ENCODE peak calls at places on chromosomes 1 and 21, in ten cellular contexts. One of them, this sample, is unnamed. For H3K4me1, the result is how much of the 10 kb centered on the place peaks cover.

GRCh38 chr1:47738560-47739182 is 258.5 kb downstream of the TRABD2B start:
- DNase-seq in cardiac muscle cell: peak
- DNase-seq in OCI-LY7: no peak
- DNase-seq in MM.1S: no peak
- DNase-seq in GM23338: peak
- DNase-seq in mammary epithelial cell: peak
- DNase-seq in body of pancreas: peak
- DNase-seq in GM12878: no peak
- DNase-seq in adrenal gland: peak
- DNase-seq in lung: peak
- DNase-seq in this sample: peak

GRCh38 chr1:23376890-23377811 is 7.5 kb upstream of the ZNF436 start:
- DNase-seq in cardiac muscle cell: no peak
- DNase-seq in OCI-LY7: no peak
- DNase-seq in MM.1S: no peak
- DNase-seq in GM23338: no peak
- DNase-seq in mammary epithelial cell: peak
- DNase-seq in body of pancreas: peak
- DNase-seq in GM12878: no peak
- DNase-seq in adrenal gland: peak
- DNase-seq in lung: peak
- DNase-seq in this sample: no peak

GRCh38 chr1:173485401-173485800 is 8.3 kb downstream of the PRDX6 start:
- DNase-seq in cardiac muscle cell: no peak
- DNase-seq in OCI-LY7: no peak
- DNase-seq in MM.1S: no peak
- DNase-seq in GM23338: no peak
- DNase-seq in mammary epithelial cell: no peak
- DNase-seq in body of pancreas: no peak
- DNase-seq in GM12878: no peak
- DNase-seq in adrenal gland: no peak
- DNase-seq in lung: no peak
- DNase-seq in this sample: no peak

GRCh38 chr1:219391297-219391696 is 217.6 kb downstream of the LYPLAL1 start:
- DNase-seq in cardiac muscle cell: no peak
- DNase-seq in OCI-LY7: no peak
- DNase-seq in MM.1S: no peak
- DNase-seq in GM23338: no peak
- DNase-seq in mammary epithelial cell: no peak
- DNase-seq in body of pancreas: no peak
- DNase-seq in GM12878: no peak
- DNase-seq in adrenal gland: no peak
- DNase-seq in lung: no peak
- DNase-seq in this sample: no peak

GRCh38 chr1:234435620-234436019 is 43.4 kb downstream of the TARBP1 start:
- DNase-seq in cardiac muscle cell: peak
- DNase-seq in OCI-LY7: no peak
- DNase-seq in MM.1S: no peak
- DNase-seq in GM23338: no peak
- DNase-seq in mammary epithelial cell: no peak
- DNase-seq in body of pancreas: peak
- DNase-seq in GM12878: no peak
- DNase-seq in adrenal gland: no peak
- DNase-seq in lung: no peak
- DNase-seq in this sample: no peak

GRCh38 chr1:109047339-109047738 is 5.4 kb upstream of the WDR47 start:
- DNase-seq in cardiac muscle cell: no peak
- DNase-seq in OCI-LY7: no peak
- DNase-seq in MM.1S: no peak
- DNase-seq in GM23338: no peak
- DNase-seq in mammary epithelial cell: no peak
- DNase-seq in body of pancreas: no peak
- DNase-seq in GM12878: no peak
- DNase-seq in adrenal gland: no peak
- DNase-seq in lung: no peak
- DNase-seq in this sample: no peak

GRCh38 chr1:52240592-52240991 is 98.7 kb downstream of the ZFYVE9 start:
- DNase-seq in cardiac muscle cell: no peak
- DNase-seq in OCI-LY7: no peak
- DNase-seq in MM.1S: no peak
- DNase-seq in GM23338: no peak
- DNase-seq in mammary epithelial cell: no peak
- DNase-seq in body of pancreas: no peak
- DNase-seq in GM12878: no peak
- DNase-seq in adrenal gland: no peak
- DNase-seq in lung: no peak
- DNase-seq in this sample: no peak

GRCh38 chr21:29218749-29219148 is 80.0 kb upstream of the BACH1 start:
- DNase-seq in cardiac muscle cell: no peak
- DNase-seq in OCI-LY7: no peak
- DNase-seq in MM.1S: no peak
- DNase-seq in GM23338: no peak
- DNase-seq in mammary epithelial cell: no peak
- DNase-seq in body of pancreas: peak
- DNase-seq in GM12878: no peak
- DNase-seq in adrenal gland: no peak
- DNase-seq in lung: no peak
- DNase-seq in this sample: no peak

GRCh38 chr1:158810311-158810710 is 20.8 kb upstream of the MNDA start:
- DNase-seq in cardiac muscle cell: no peak
- DNase-seq in OCI-LY7: no peak
- DNase-seq in MM.1S: no peak
- DNase-seq in GM23338: no peak
- DNase-seq in mammary epithelial cell: no peak
- DNase-seq in body of pancreas: no peak
- DNase-seq in GM12878: no peak
- DNase-seq in adrenal gland: no peak
- DNase-seq in lung: no peak
- DNase-seq in this sample: no peak

GRCh38 chr1:68197891-68198290 is 34.4 kb downstream of the WLS start:
- DNase-seq in cardiac muscle cell: no peak
- DNase-seq in OCI-LY7: no peak
- DNase-seq in MM.1S: no peak
- DNase-seq in GM23338: no peak
- DNase-seq in mammary epithelial cell: peak
- DNase-seq in body of pancreas: peak
- DNase-seq in GM12878: no peak
- DNase-seq in adrenal gland: no peak
- DNase-seq in lung: no peak
- DNase-seq in this sample: no peak

GRCh38 chr1:92095868-92096267 is 15.7 kb downstream of the BTBD8 start:
- DNase-seq in cardiac muscle cell: no peak
- DNase-seq in OCI-LY7: no peak
- DNase-seq in MM.1S: no peak
- DNase-seq in GM23338: no peak
- DNase-seq in mammary epithelial cell: no peak
- DNase-seq in body of pancreas: no peak
- DNase-seq in GM12878: no peak
- DNase-seq in adrenal gland: peak
- DNase-seq in lung: no peak
- DNase-seq in this sample: no peak

GRCh38 chr1:190436615-190437014 is 41.0 kb downstream of the BRINP3 start:
- DNase-seq in cardiac muscle cell: no peak
- DNase-seq in OCI-LY7: peak
- DNase-seq in MM.1S: peak
- DNase-seq in GM23338: no peak
- DNase-seq in mammary epithelial cell: peak
- DNase-seq in body of pancreas: no peak
- DNase-seq in GM12878: peak
- DNase-seq in adrenal gland: peak
- DNase-seq in lung: no peak
- DNase-seq in this sample: no peak

GRCh38 chr1:228150458-228151169 is 884 bp downstream of the GJC2 start:
- DNase-seq in cardiac muscle cell: no peak
- DNase-seq in OCI-LY7: no peak
- DNase-seq in MM.1S: no peak
- DNase-seq in GM23338: no peak
- DNase-seq in mammary epithelial cell: no peak
- DNase-seq in body of pancreas: peak
- DNase-seq in GM12878: no peak
- DNase-seq in adrenal gland: peak
- DNase-seq in lung: no peak
- DNase-seq in this sample: no peak

DNA sequence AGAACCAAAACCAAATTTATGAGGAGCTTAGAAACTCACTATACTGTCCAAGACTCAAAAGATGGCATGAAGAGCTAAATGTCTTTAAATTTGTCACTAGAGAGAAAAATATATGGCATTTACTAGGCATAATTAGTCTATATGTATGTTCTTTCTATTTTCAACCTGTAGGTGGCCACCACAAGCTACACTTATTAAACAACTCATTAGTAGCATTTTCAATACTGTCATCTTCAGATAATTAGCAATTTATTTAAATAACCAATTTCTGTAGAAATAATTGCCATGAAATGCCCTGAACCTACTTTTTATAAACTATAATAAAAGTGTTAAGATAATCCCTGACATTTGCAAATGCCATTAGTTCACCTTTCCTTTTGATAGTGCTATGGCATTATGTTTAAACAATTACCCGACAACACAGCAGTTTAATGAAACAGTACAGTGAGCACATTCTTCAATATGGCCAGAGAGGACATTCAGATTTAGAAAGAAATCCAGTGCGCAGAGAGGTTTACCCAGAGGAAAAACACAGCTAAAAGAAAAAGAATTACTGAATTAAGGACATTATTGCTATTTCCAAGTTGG is 522.5 kb downstream of the PTBP2 start:
- DNase-seq in cardiac muscle cell: peak
- DNase-seq in OCI-LY7: peak
- DNase-seq in MM.1S: no peak
- DNase-seq in GM23338: peak
- DNase-seq in mammary epithelial cell: peak
- DNase-seq in body of pancreas: no peak
- DNase-seq in GM12878: no peak
- DNase-seq in adrenal gland: no peak
- DNase-seq in lung: no peak
- DNase-seq in this sample: no peak
- TF ChIP-seq CTCF in cardiac muscle cell: peak
- TF ChIP-seq CTCF in OCI-LY7: peak
- TF ChIP-seq CTCF in MM.1S: peak
- TF ChIP-seq CTCF in GM23338: no peak
- TF ChIP-seq CTCF in mammary epithelial cell: peak
- TF ChIP-seq CTCF in body of pancreas: peak
- TF ChIP-seq CTCF in GM12878: peak
- TF ChIP-seq CTCF in adrenal gland: peak
- TF ChIP-seq CTCF in lung: peak
- TF ChIP-seq CTCF in this sample: no peak

GRCh38 chr21:39348040-39348354 is 891 bp downstream of the HMGN1 start:
- DNase-seq in cardiac muscle cell: no peak
- DNase-seq in OCI-LY7: no peak
- DNase-seq in MM.1S: no peak
- DNase-seq in GM23338: no peak
- DNase-seq in mammary epithelial cell: no peak
- DNase-seq in body of pancreas: no peak
- DNase-seq in GM12878: no peak
- DNase-seq in adrenal gland: no peak
- DNase-seq in lung: no peak
- DNase-seq in this sample: no peak
- H3K4me1 ChIP-seq in cardiac muscle cell: under half
- H3K4me1 ChIP-seq in OCI-LY7: under half
- H3K4me1 ChIP-seq in MM.1S: under half
- H3K4me1 ChIP-seq in GM23338: half or more
- H3K4me1 ChIP-seq in mammary epithelial cell: under half
- H3K4me1 ChIP-seq in body of pancreas: under half
- H3K4me1 ChIP-seq in GM12878: under half
- H3K4me1 ChIP-seq in adrenal gland: under half
- H3K4me1 ChIP-seq in lung: under half
- H3K4me1 ChIP-seq in this sample: under half

DNA sequence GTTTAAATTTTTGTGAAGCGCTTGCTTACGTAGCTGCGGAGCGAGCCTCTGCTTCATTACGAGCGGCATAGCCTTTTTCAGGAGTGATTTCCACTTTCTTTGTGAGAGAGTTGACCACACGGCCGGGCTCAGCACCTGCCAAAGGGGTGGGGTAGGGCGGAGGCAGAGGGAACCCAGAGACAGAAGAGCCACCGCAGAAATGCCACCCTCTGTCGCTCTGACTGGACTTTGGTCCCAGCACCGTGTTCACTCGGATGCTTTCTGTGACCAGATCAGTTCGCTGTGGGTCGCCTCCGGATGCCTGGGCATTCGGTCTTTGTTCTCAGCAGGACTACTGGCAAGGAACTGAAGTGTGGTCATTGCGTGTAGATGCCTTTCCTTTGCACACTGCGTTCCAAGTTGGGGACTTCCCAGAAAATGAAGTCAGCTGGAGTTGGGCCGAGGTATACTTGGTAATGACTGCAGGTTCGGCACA is 897 bp downstream of the CHODL start:
- DNase-seq in cardiac muscle cell: peak
- DNase-seq in OCI-LY7: no peak
- DNase-seq in MM.1S: no peak
- DNase-seq in GM23338: no peak
- DNase-seq in mammary epithelial cell: no peak
- DNase-seq in body of pancreas: no peak
- DNase-seq in GM12878: no peak
- DNase-seq in adrenal gland: no peak
- DNase-seq in lung: no peak
- DNase-seq in this sample: no peak
- H3K4me3 ChIP-seq in cardiac muscle cell: peak
- H3K4me3 ChIP-seq in OCI-LY7: no peak
- H3K4me3 ChIP-seq in MM.1S: no peak
- H3K4me3 ChIP-seq in GM23338: peak
- H3K4me3 ChIP-seq in mammary epithelial cell: no peak
- H3K4me3 ChIP-seq in body of pancreas: no peak
- H3K4me3 ChIP-seq in GM12878: no peak
- H3K4me3 ChIP-seq in adrenal gland: no peak
- H3K4me3 ChIP-seq in lung: no peak
- H3K4me3 ChIP-seq in this sample: no peak

GRCh38 chr1:9651565-9652378 is at the start of gene PIK3CD:
- DNase-seq in cardiac muscle cell: peak
- DNase-seq in OCI-LY7: peak
- DNase-seq in MM.1S: no peak
- DNase-seq in GM23338: peak
- DNase-seq in mammary epithelial cell: peak
- DNase-seq in body of pancreas: no peak
- DNase-seq in GM12878: no peak
- DNase-seq in adrenal gland: no peak
- DNase-seq in lung: no peak
- DNase-seq in this sample: peak
- TF ChIP-seq CTCF in cardiac muscle cell: no peak
- TF ChIP-seq CTCF in OCI-LY7: peak
- TF ChIP-seq CTCF in MM.1S: no peak
- TF ChIP-seq CTCF in GM23338: no peak
- TF ChIP-seq CTCF in mammary epithelial cell: no peak
- TF ChIP-seq CTCF in body of pancreas: no peak
- TF ChIP-seq CTCF in GM12878: no peak
- TF ChIP-seq CTCF in adrenal gland: no peak
- TF ChIP-seq CTCF in lung: no peak
- TF ChIP-seq CTCF in this sample: no peak

GRCh38 chr1:116230712-116231111 is 119.5 kb downstream of the MAB21L3 start:
- DNase-seq in cardiac muscle cell: no peak
- DNase-seq in OCI-LY7: peak
- DNase-seq in MM.1S: no peak
- DNase-seq in GM23338: peak
- DNase-seq in mammary epithelial cell: no peak
- DNase-seq in body of pancreas: no peak
- DNase-seq in GM12878: no peak
- DNase-seq in adrenal gland: no peak
- DNase-seq in lung: no peak
- DNase-seq in this sample: no peak
- H3K4me1 ChIP-seq in cardiac muscle cell: under half
- H3K4me1 ChIP-seq in OCI-LY7: half or more
- H3K4me1 ChIP-seq in MM.1S: under half
- H3K4me1 ChIP-seq in GM23338: under half
- H3K4me1 ChIP-seq in mammary epithelial cell: under half
- H3K4me1 ChIP-seq in body of pancreas: under half
- H3K4me1 ChIP-seq in GM12878: under half
- H3K4me1 ChIP-seq in adrenal gland: under half
- H3K4me1 ChIP-seq in lung: under half
- H3K4me1 ChIP-seq in this sample: under half

GRCh38 chr1:171655215-171656116 is 3.0 kb upstream of the MYOC start:
- DNase-seq in cardiac muscle cell: peak
- DNase-seq in OCI-LY7: peak
- DNase-seq in MM.1S: peak
- DNase-seq in GM23338: peak
- DNase-seq in mammary epithelial cell: no peak
- DNase-seq in body of pancreas: peak
- DNase-seq in GM12878: no peak
- DNase-seq in adrenal gland: peak
- DNase-seq in lung: peak
- DNase-seq in this sample: peak
- H3K4me3 ChIP-seq in cardiac muscle cell: peak
- H3K4me3 ChIP-seq in OCI-LY7: no peak
- H3K4me3 ChIP-seq in MM.1S: no peak
- H3K4me3 ChIP-seq in GM23338: no peak
- H3K4me3 ChIP-seq in mammary epithelial cell: no peak
- H3K4me3 ChIP-seq in body of pancreas: no peak
- H3K4me3 ChIP-seq in GM12878: no peak
- H3K4me3 ChIP-seq in adrenal gland: no peak
- H3K4me3 ChIP-seq in lung: no peak
- H3K4me3 ChIP-seq in this sample: no peak

This sample was measured in mucosa of descending colon.